ENCODE peak calls at places on chromosomes 3 and 15, in six cellular contexts. One of them, this sample, is unnamed.
A peak's percentile ranks its signal among the peaks of the same experiment; 100 is the strongest.

GRCh38 chr15:80615783-80616391 is 79.2 kb upstream of the ABHD17C start:
- DNase-seq in NCI-H524: peak; percentile 58
- DNase-seq in GM13976: no peak
- DNase-seq in endodermal cell: no peak
- DNase-seq in activated gamma-delta T cell treated with Interleukin-2 at 50 U/mL for 16 hours: no peak
- DNase-seq in PC-3: peak; percentile 7
- DNase-seq in this sample: peak; percentile 55

GRCh38 chr15:83843511-83843910 is 189.6 kb downstream of the ADAMTSL3 start:
- DNase-seq in NCI-H524: no peak
- DNase-seq in GM13976: no peak
- DNase-seq in endodermal cell: no peak
- DNase-seq in activated gamma-delta T cell treated with Interleukin-2 at 50 U/mL for 16 hours: no peak
- DNase-seq in PC-3: peak; percentile 41
- DNase-seq in this sample: no peak

GRCh38 chr3:9314796-9315195 is 48.1 kb upstream of the THUMPD3 start:
- DNase-seq in NCI-H524: no peak
- DNase-seq in GM13976: no peak
- DNase-seq in endodermal cell: no peak
- DNase-seq in activated gamma-delta T cell treated with Interleukin-2 at 50 U/mL for 16 hours: no peak
- DNase-seq in PC-3: no peak
- DNase-seq in this sample: no peak

GRCh38 chr3:189123595-189124387 is 48.0 kb upstream of the TPRG1 start:
- DNase-seq in NCI-H524: no peak
- DNase-seq in GM13976: no peak
- DNase-seq in endodermal cell: no peak
- DNase-seq in activated gamma-delta T cell treated with Interleukin-2 at 50 U/mL for 16 hours: no peak
- DNase-seq in PC-3: no peak
- DNase-seq in this sample: no peak

GRCh38 chr3:58989173-58989572 is 60.7 kb downstream of the CFAP20DC start:
- DNase-seq in NCI-H524: no peak
- DNase-seq in GM13976: no peak
- DNase-seq in endodermal cell: no peak
- DNase-seq in activated gamma-delta T cell treated with Interleukin-2 at 50 U/mL for 16 hours: no peak
- DNase-seq in PC-3: peak; percentile 53
- DNase-seq in this sample: no peak

GRCh38 chr3:127161973-127162579 is 30.9 kb upstream of the PRR23E start:
- DNase-seq in NCI-H524: no peak
- DNase-seq in GM13976: no peak
- DNase-seq in endodermal cell: no peak
- DNase-seq in activated gamma-delta T cell treated with Interleukin-2 at 50 U/mL for 16 hours: no peak
- DNase-seq in PC-3: no peak
- DNase-seq in this sample: no peak

GRCh38 chr3:187401861-187402260 is 33.7 kb downstream of the RTP4 start:
- DNase-seq in NCI-H524: no peak
- DNase-seq in GM13976: no peak
- DNase-seq in endodermal cell: no peak
- DNase-seq in activated gamma-delta T cell treated with Interleukin-2 at 50 U/mL for 16 hours: no peak
- DNase-seq in PC-3: no peak
- DNase-seq in this sample: no peak

GRCh38 chr15:39479916-39480315 is 101.0 kb upstream of the THBS1 start:
- DNase-seq in NCI-H524: no peak
- DNase-seq in GM13976: no peak
- DNase-seq in endodermal cell: no peak
- DNase-seq in activated gamma-delta T cell treated with Interleukin-2 at 50 U/mL for 16 hours: no peak
- DNase-seq in PC-3: peak; percentile 14
- DNase-seq in this sample: no peak

GRCh38 chr3:146071636-146072035 is 89.3 kb downstream of the PLOD2 start:
- DNase-seq in NCI-H524: no peak
- DNase-seq in GM13976: no peak
- DNase-seq in endodermal cell: no peak
- DNase-seq in activated gamma-delta T cell treated with Interleukin-2 at 50 U/mL for 16 hours: no peak
- DNase-seq in PC-3: no peak
- DNase-seq in this sample: no peak

GRCh38 chr15:63322541-63322940 is 45.1 kb downstream of the APH1B start:
- DNase-seq in NCI-H524: no peak
- DNase-seq in GM13976: no peak
- DNase-seq in endodermal cell: peak; percentile 35
- DNase-seq in activated gamma-delta T cell treated with Interleukin-2 at 50 U/mL for 16 hours: no peak
- DNase-seq in PC-3: no peak
- DNase-seq in this sample: no peak

GRCh38 chr3:161695811-161696210 is 199.2 kb downstream of the OTOL1 start:
- DNase-seq in NCI-H524: no peak
- DNase-seq in GM13976: no peak
- DNase-seq in endodermal cell: no peak
- DNase-seq in activated gamma-delta T cell treated with Interleukin-2 at 50 U/mL for 16 hours: no peak
- DNase-seq in PC-3: no peak
- DNase-seq in this sample: no peak

GRCh38 chr3:36943601-36944000 is 1.3 kb downstream of the TRANK1 start:
- DNase-seq in NCI-H524: no peak
- DNase-seq in GM13976: no peak
- DNase-seq in endodermal cell: peak; percentile 56
- DNase-seq in activated gamma-delta T cell treated with Interleukin-2 at 50 U/mL for 16 hours: no peak
- DNase-seq in PC-3: no peak
- DNase-seq in this sample: no peak

GRCh38 chr3:103690536-103690935 is 1255.7 kb downstream of the ZPLD1 start:
- DNase-seq in NCI-H524: no peak
- DNase-seq in GM13976: no peak
- DNase-seq in endodermal cell: peak; percentile 45
- DNase-seq in activated gamma-delta T cell treated with Interleukin-2 at 50 U/mL for 16 hours: no peak
- DNase-seq in PC-3: no peak
- DNase-seq in this sample: no peak

GRCh38 chr15:60972866-60973265 is 256.2 kb downstream of the RORA start:
- DNase-seq in NCI-H524: no peak
- DNase-seq in GM13976: no peak
- DNase-seq in endodermal cell: no peak
- DNase-seq in activated gamma-delta T cell treated with Interleukin-2 at 50 U/mL for 16 hours: no peak
- DNase-seq in PC-3: peak; percentile 24
- DNase-seq in this sample: no peak

GRCh38 chr15:80643296-80643965 is 51.7 kb upstream of the ABHD17C start:
- DNase-seq in NCI-H524: no peak
- DNase-seq in GM13976: no peak
- DNase-seq in endodermal cell: no peak
- DNase-seq in activated gamma-delta T cell treated with Interleukin-2 at 50 U/mL for 16 hours: no peak
- DNase-seq in PC-3: no peak
- DNase-seq in this sample: no peak